ENCODE peak calls at places on chromosome 12, in eight cellular contexts. M, C, A, Y, W, K, I and P are unnamed samples.

GRCh38 chr12:105451211-105451610 is 120.7 kb downstream of the C12orf75 start:
- DNase-seq in M (no peak), C (no peak), A (no peak), Y (peak), W (no peak), K (peak), I (no peak), P (no peak)

GRCh38 chr12:56803750-56804149 is 40.6 kb downstream of the HSD17B6 start:
- DNase-seq in M (no peak), C (no peak), A (no peak), Y (peak), W (peak), K (no peak), I (no peak), P (no peak)

GRCh38 chr12:124073636-124074035 is 100.6 kb downstream of the ZNF664 start:
- DNase-seq in M (no peak), C (no peak), A (no peak), Y (no peak), W (no peak), K (no peak), I (no peak), P (no peak)

GRCh38 chr12:57000393-57000792 is 6.0 kb downstream of the ZBTB39 start:
- DNase-seq in M (no peak), C (no peak), A (no peak), Y (no peak), W (no peak), K (no peak), I (no peak), P (no peak)

GRCh38 chr12:126667340-126667739 is 1599.6 kb upstream of the TMEM132C start:
- DNase-seq in M (no peak), C (no peak), A (no peak), Y (peak), W (no peak), K (no peak), I (no peak), P (no peak)

GRCh38 chr12:46915082-46915481 is 89.3 kb upstream of the SLC38A4 start:
- DNase-seq in M (no peak), C (no peak), A (no peak), Y (peak), W (peak), K (peak), I (peak), P (no peak)

GRCh38 chr12:50401383-50402155 is 884 bp downstream of the LARP4 start:
- DNase-seq in M (no peak), C (no peak), A (no peak), Y (peak), W (no peak), K (no peak), I (no peak), P (no peak)

GRCh38 chr12:60148831-60149230 is 553.0 kb downstream of the SLC16A7 start:
- DNase-seq in M (no peak), C (no peak), A (no peak), Y (peak), W (no peak), K (no peak), I (no peak), P (no peak)

GRCh38 chr12:127070512-127071157 is 1196.3 kb upstream of the TMEM132C start:
- DNase-seq in M (no peak), C (no peak), A (no peak), Y (no peak), W (no peak), K (no peak), I (no peak), P (no peak)

GRCh38 chr12:77686760-77687159 is 143.9 kb upstream of the NAV3 start:
- DNase-seq in M (no peak), C (no peak), A (no peak), Y (peak), W (no peak), K (no peak), I (no peak), P (no peak)

GRCh38 chr12:124188561-124189405 is 106.1 kb upstream of the RFLNA start:
- DNase-seq in M (no peak), C (no peak), A (no peak), Y (no peak), W (no peak), K (no peak), I (no peak), P (no peak)

GRCh38 chr12:112948806-112949205 is 10.5 kb downstream of the OAS3 start:
- DNase-seq in M (no peak), C (no peak), A (no peak), Y (no peak), W (no peak), K (no peak), I (no peak), P (no peak)

GRCh38 chr12:107597695-107598410 is 87.7 kb upstream of the PWP1 start:
- DNase-seq in M (no peak), C (no peak), A (no peak), Y (no peak), W (no peak), K (no peak), I (no peak), P (no peak)

GRCh38 chr12:84422340-84422739 is 490.3 kb downstream of the SLC6A15 start:
- DNase-seq in M (no peak), C (no peak), A (no peak), Y (no peak), W (no peak), K (no peak), I (no peak), P (no peak)

GRCh38 chr12:124783087-124783486 is 80.6 kb downstream of the SCARB1 start:
- DNase-seq in M (no peak), C (no peak), A (no peak), Y (no peak), W (no peak), K (no peak), I (no peak), P (no peak)

GRCh38 chr12:56336361-56337167 is 2.1 kb upstream of the IL23A start:
- DNase-seq in M (no peak), C (no peak), A (no peak), Y (no peak), W (no peak), K (no peak), I (no peak), P (no peak)

GRCh38 chr12:106327256-106327852 is 24.8 kb downstream of the TCP11L2 start:
- DNase-seq in M (no peak), C (no peak), A (no peak), Y (no peak), W (no peak), K (no peak), I (no peak), P (no peak)

GRCh38 chr12:57216014-57216891 is at the start of gene NXPH4:
- DNase-seq in M (no peak), C (peak), A (no peak), Y (no peak), W (no peak), K (peak), I (no peak), P (peak)

GRCh38 chr12:117400912-117401311 is 39.5 kb upstream of the NOS1 start:
- DNase-seq in M (no peak), C (no peak), A (no peak), Y (no peak), W (no peak), K (no peak), I (no peak), P (no peak)

GRCh38 chr12:104873374-104873773 is 84.7 kb downstream of the SLC41A2 start:
- DNase-seq in M (no peak), C (no peak), A (no peak), Y (peak), W (no peak), K (no peak), I (no peak), P (no peak)

GRCh38 chr12:61523276-61523992 is 736.8 kb upstream of the USP15 start:
- DNase-seq in M (no peak), C (no peak), A (no peak), Y (no peak), W (no peak), K (no peak), I (no peak), P (no peak)

GRCh38 chr12:118189761-118190181 is 53.8 kb downstream of the PEBP1 start:
- DNase-seq in M (no peak), C (peak), A (no peak), Y (peak), W (no peak), K (no peak), I (no peak), P (peak)

GRCh38 chr12:92403210-92404175 is 257.8 kb upstream of the BTG1 start:
- DNase-seq in M (no peak), C (no peak), A (no peak), Y (no peak), W (no peak), K (no peak), I (no peak), P (no peak)

GRCh38 chr12:17950898-17951297 is 139.1 kb downstream of the RERGL start:
- DNase-seq in M (no peak), C (no peak), A (no peak), Y (no peak), W (no peak), K (no peak), I (no peak), P (no peak)

GRCh38 chr12:108363565-108363964 is 24.5 kb upstream of the CMKLR1 start:
- DNase-seq in M (no peak), C (no peak), A (no peak), Y (no peak), W (no peak), K (no peak), I (no peak), P (no peak)

GRCh38 chr12:132489602-132490239 is at the start of gene FBRSL1:
- DNase-seq in M (no peak), C (peak), A (peak), Y (peak), W (peak), K (peak), I (peak), P (peak)
- TF ChIP-seq CTCF in M (no peak), C (no peak), A (no peak), Y (no peak), W (no peak), K (no peak), I (no peak), P (no peak)

GRCh38 chr12:3313655-3314305 is 177.2 kb upstream of the PRMT8 start:
- DNase-seq in M (no peak), C (peak), A (no peak), Y (no peak), W (no peak), K (peak), I (no peak), P (peak)
- TF ChIP-seq CTCF in M (no peak), C (peak), A (no peak), Y (peak), W (peak), K (no peak), I (no peak), P (peak)

DNA sequence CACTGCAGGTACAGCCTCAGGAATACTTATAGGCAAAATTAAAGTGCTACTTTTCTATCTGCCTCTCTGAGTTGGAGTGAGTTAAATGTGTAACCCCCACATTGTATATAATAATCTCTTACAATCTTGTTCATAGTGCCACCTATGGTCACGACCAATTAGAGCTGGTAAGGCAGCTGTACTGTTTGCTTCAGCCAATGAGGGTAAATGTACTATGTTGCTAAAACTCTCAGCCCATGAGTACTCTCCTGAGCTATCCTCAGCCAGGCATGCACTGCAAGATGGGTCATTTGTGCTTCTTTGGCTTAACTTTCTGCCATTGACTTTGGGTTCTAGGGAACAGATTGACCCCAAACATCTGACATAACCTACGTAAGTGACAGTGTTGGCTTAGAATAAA is 15.0 kb upstream of the MDM2 start:
- DNase-seq in M (no peak), C (peak), A (no peak), Y (no peak), W (no peak), K (no peak), I (no peak), P (no peak)
- TF ChIP-seq CTCF in M (no peak), C (no peak), A (no peak), Y (no peak), W (no peak), K (no peak), I (no peak), P (no peak)

DNA sequence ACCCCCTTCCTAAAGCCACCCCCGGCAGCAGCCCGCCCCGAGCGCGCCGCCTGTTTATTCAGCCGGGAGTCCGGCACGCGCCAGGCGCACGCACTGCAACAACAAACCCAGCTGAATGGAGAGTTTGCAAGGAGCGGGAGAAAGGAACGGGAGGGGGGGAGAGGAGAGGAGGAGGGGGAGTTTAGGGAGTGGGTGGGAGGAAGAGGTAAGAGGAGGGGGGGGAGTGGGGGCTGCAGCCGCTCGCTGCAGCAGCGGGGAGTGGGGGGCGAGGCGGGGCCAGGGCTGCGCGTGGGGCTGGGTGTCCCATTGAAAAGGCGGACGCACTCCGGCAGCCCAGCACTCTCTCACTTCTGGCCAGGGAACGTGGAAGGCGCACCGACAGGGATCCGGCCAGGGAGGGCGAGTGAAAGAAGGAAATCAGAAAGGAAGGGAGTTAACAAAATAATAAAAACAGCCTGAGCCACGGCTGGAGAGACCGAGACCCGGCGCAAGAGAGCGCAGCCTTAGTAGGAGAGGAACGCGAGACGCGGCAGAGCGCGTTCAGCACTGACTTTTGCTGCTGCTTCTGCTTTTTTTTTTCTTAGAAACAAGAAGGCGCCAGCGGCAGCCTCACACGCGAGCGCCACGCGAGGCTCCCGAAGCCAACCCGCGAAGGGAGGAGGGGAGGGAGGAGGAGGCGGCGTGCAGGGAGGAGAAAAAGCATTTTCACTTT is at the start of gene ASCL1:
- DNase-seq in M (no peak), C (peak), A (no peak), Y (peak), W (no peak), K (no peak), I (no peak), P (peak)
- TF ChIP-seq CTCF in M (no peak), C (no peak), A (no peak), Y (no peak), W (no peak), K (no peak), I (no peak), P (no peak)

GRCh38 chr12:120586216-120586615 is 5.0 kb upstream of the POP5 start:
- DNase-seq in M (no peak), C (no peak), A (no peak), Y (no peak), W (no peak), K (no peak), I (no peak), P (no peak)

GRCh38 chr12:120581998-120582397 is 796 bp upstream of the POP5 start:
- DNase-seq in M (no peak), C (no peak), A (no peak), Y (peak), W (no peak), K (no peak), I (no peak), P (no peak)

GRCh38 chr12:120586860-120587259 is 5.7 kb upstream of the POP5 start:
- DNase-seq in M (no peak), C (no peak), A (no peak), Y (no peak), W (no peak), K (no peak), I (no peak), P (no peak)

GRCh38 chr12:120583478-120584030 is 2.4 kb upstream of the POP5 start:
- DNase-seq in M (no peak), C (peak), A (peak), Y (peak), W (peak), K (peak), I (peak), P (peak)

DNA sequence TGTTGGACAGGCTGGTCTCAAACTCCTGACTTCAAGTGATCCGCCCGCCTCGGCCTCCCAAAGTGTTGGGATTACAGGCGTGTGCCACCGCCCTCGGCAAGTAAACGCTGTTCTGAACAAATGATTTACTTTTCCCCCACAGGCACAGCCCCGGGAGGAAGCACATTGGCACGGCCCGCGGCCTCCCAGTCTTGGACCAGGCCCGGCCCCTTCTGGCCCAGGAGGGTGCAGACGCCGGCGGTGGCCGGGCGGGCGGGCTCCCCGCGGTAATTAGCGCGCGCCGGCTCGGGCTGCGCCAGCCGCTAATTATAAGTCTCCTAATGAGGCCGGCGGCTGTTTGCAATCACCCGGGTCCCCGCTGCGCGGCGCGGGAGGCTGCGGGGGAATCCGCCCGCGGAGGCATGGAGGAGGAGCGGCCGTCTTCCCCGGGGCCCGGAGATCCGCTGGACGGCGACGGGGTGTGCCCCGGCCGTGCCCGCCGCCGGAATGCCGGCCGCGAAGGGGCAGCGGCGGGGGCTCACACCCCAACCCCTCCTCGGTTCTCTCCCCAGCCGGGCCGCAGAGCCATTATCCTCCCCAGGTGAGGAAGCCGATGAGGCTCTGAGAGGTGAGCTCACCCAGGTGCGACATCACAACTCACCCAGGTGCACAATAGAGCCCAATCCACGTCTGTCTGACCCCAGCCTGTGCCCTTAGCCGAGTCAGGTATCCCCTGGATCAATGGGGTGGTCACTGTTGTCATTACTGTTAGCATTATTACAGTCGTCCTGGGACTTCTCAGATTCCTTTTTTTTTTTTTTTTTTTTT is 3.3 kb upstream of the POP5 start:
- DNase-seq in M (no peak), C (peak), A (peak), Y (peak), W (peak), K (peak), I (peak), P (peak)
- TF ChIP-seq CTCF in M (peak), C (peak), A (no peak), Y (peak), W (peak), K (peak), I (no peak), P (peak)

GRCh38 chr12:131049002-131049401 is 95.3 kb downstream of the ADGRD1 start:
- DNase-seq in M (no peak), C (no peak), A (peak), Y (no peak), W (no peak), K (no peak), I (no peak), P (no peak)

GRCh38 chr12:131048611-131048990 is 94.9 kb downstream of the ADGRD1 start:
- DNase-seq in M (no peak), C (no peak), A (peak), Y (no peak), W (no peak), K (no peak), I (no peak), P (no peak)

GRCh38 chr12:131047789-131048610 is 94.3 kb downstream of the ADGRD1 start:
- DNase-seq in M (no peak), C (no peak), A (peak), Y (no peak), W (peak), K (no peak), I (peak), P (peak)

GRCh38 chr12:131045705-131046460 is 92.2 kb downstream of the ADGRD1 start:
- DNase-seq in M (no peak), C (peak), A (peak), Y (no peak), W (no peak), K (no peak), I (no peak), P (no peak)

GRCh38 chr12:131046813-131047788 is 93.4 kb downstream of the ADGRD1 start:
- DNase-seq in M (no peak), C (no peak), A (peak), Y (no peak), W (peak), K (no peak), I (no peak), P (no peak)
- TF ChIP-seq CTCF in M (no peak), C (peak), A (no peak), Y (no peak), W (no peak), K (no peak), I (no peak), P (no peak)

GRCh38 chr12:109944975-109945374 is 44.9 kb downstream of the TCHP start:
- DNase-seq in M (no peak), C (no peak), A (no peak), Y (peak), W (no peak), K (no peak), I (no peak), P (peak)
- TF ChIP-seq CTCF in M (no peak), C (no peak), A (no peak), Y (peak), W (no peak), K (no peak), I (no peak), P (no peak)

GRCh38 chr12:88305491-88305890 is 163.4 kb downstream of the TMTC3 start:
- DNase-seq in M (no peak), C (no peak), A (no peak), Y (peak), W (no peak), K (no peak), I (no peak), P (no peak)
- TF ChIP-seq CTCF in M (no peak), C (no peak), A (no peak), Y (peak), W (no peak), K (no peak), I (no peak), P (no peak)

DNA sequence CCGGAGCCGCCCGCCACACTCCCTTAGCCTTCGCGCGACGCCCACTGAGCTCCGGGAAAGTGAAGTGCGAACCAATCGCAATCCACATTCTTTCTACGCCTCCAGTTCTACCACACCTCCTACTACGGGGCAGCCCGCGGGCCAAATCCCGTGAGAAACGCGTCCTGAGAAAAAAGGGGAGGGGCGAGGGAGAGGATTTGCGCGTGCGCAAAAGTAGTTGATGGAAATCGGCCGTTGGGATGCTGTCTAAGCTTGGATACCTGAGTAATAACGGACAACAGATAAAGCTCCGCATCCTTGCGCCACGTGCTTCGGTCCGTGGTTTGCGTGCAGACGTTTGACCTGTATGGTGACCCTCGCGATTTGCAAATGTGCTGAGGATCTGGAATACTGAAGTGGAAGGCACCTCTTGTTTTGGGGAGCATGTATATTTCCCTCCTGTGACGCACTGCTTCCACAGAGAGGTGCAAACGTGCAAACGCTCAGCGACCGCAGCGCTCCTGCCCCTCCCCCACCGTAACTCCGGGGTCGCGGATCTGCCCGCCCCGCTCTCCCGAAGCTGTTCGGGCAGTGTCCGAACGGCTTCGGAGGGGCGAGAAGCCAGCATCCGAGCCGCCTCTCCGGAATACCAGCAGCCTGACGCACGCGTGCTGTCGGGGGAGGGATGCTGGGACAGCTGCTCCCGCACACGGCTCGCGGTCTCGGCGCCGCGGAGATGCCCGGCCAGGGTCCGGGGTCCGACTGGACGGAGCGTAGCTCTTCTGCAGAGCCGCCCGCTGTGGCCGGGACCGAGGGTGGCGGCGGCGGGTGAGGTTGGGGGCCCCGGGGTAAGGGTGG is at the start of the genes FAM216A and GPN3:
- DNase-seq in M (peak), C (peak), A (peak), Y (peak), W (peak), K (peak), I (peak), P (peak)
- TF ChIP-seq CTCF in M (no peak), C (no peak), A (no peak), Y (no peak), W (no peak), K (no peak), I (no peak), P (no peak)

GRCh38 chr12:83389237-83389996 is 702.7 kb downstream of the TMTC2 start:
- DNase-seq in M (no peak), C (peak), A (peak), Y (no peak), W (no peak), K (no peak), I (no peak), P (peak)
- TF ChIP-seq CTCF in M (no peak), C (peak), A (no peak), Y (no peak), W (no peak), K (no peak), I (no peak), P (peak)